ENCODE peak calls at places on chromosomes 1 and 21, in seven cellular contexts. M is PC-9, G is GM23248, O is hepatocyte, T is OCI-LY7, F is Karpas-422, N is PC-3. Z is an unnamed sample.

GRCh38 chr1:209751627-209752231 is 4.1 kb upstream of the TRAF3IP3 start:
- DNase-seq in M (no peak), G (no peak), O (no peak), T (no peak), F (no peak), N (no peak), Z (peak; percentile 67)

GRCh38 chr1:179094826-179095225 is 13.0 kb downstream of the TOR3A start:
- DNase-seq in M (no peak), G (no peak), O (no peak), T (no peak), F (no peak), N (no peak), Z (no peak)

GRCh38 chr1:160032165-160032827 is 506 bp upstream of the PIGM start:
- DNase-seq in M (peak; percentile 7), G (peak; percentile 38), O (no peak), T (peak; percentile 11), F (peak; percentile 56), N (peak; percentile 42), Z (no peak)

GRCh38 chr1:160358073-160358472 is 8.8 kb upstream of the NHLH1 start:
- DNase-seq in M (no peak), G (no peak), O (no peak), T (no peak), F (no peak), N (no peak), Z (no peak)

GRCh38 chr1:170494369-170494768 is 37.6 kb upstream of the GORAB start:
- DNase-seq in M (no peak), G (no peak), O (no peak), T (no peak), F (no peak), N (no peak), Z (no peak)

GRCh38 chr1:59214764-59215208 is 82.1 kb upstream of the FGGY start:
- DNase-seq in M (no peak), G (no peak), O (peak; percentile 64), T (no peak), F (no peak), N (peak; percentile 36), Z (no peak)

GRCh38 chr1:180548686-180549326 is 10.0 kb upstream of the OVAAL start:
- DNase-seq in M (no peak), G (no peak), O (no peak), T (no peak), F (no peak), N (no peak), Z (no peak)

GRCh38 chr1:242129103-242129502 is 130.2 kb upstream of the MAP1LC3C start:
- DNase-seq in M (no peak), G (peak; percentile 23), O (peak; percentile 43), T (peak; percentile 2), F (peak; percentile 87), N (peak; percentile 83), Z (peak; percentile 31)

GRCh38 chr1:110119843-110120242 is 7.6 kb downstream of the UBL4B start:
- DNase-seq in M (no peak), G (peak; percentile 18), O (no peak), T (no peak), F (no peak), N (no peak), Z (no peak)

GRCh38 chr1:4129693-4130092 is 229.6 kb upstream of the C1orf174 start:
- DNase-seq in M (no peak), G (no peak), O (no peak), T (no peak), F (no peak), N (no peak), Z (no peak)

GRCh38 chr1:13699510-13699909 is 478 bp upstream of the PRDM2 start:
- DNase-seq in M (no peak), G (peak; percentile 37), O (no peak), T (no peak), F (no peak), N (peak; percentile 17), Z (no peak)

GRCh38 chr21:46146856-46147255 is 8.5 kb downstream of the FTCD start:
- DNase-seq in M (no peak), G (no peak), O (no peak), T (no peak), F (no peak), N (no peak), Z (no peak)

GRCh38 chr1:63454269-63454668 is 68.8 kb downstream of the ITGB3BP start:
- DNase-seq in M (no peak), G (peak; percentile 39), O (peak; percentile 21), T (no peak), F (peak; percentile 55), N (peak; percentile 36), Z (no peak)

GRCh38 chr1:52263153-52263910 is 102.7 kb downstream of the CC2D1B start:
- DNase-seq in M (no peak), G (no peak), O (no peak), T (no peak), F (no peak), N (no peak), Z (no peak)

GRCh38 chr1:240687820-240688219 is 75.9 kb upstream of the GREM2 start:
- DNase-seq in M (no peak), G (no peak), O (no peak), T (peak; percentile 57), F (peak; percentile 66), N (peak; percentile 85), Z (peak; percentile 92)

GRCh38 chr1:19696820-19697219 is 32.1 kb downstream of the HTR6 start:
- DNase-seq in M (no peak), G (no peak), O (no peak), T (no peak), F (no peak), N (no peak), Z (no peak)

GRCh38 chr21:36994501-36995189 is 11.9 kb upstream of the RIPPLY3 start:
- DNase-seq in M (no peak), G (peak; percentile 41), O (peak; percentile 48), T (no peak), F (no peak), N (no peak), Z (no peak)

GRCh38 chr1:78143673-78144072 is 97.9 kb downstream of the GIPC2 start:
- DNase-seq in M (no peak), G (no peak), O (no peak), T (no peak), F (no peak), N (peak; percentile 22), Z (no peak)

GRCh38 chr1:78143152-78143551 is 97.4 kb downstream of the GIPC2 start:
- DNase-seq in M (no peak), G (peak; percentile 5), O (no peak), T (peak; percentile 10), F (no peak), N (no peak), Z (peak; percentile 55)

GRCh38 chr1:78146137-78146822 is 100.5 kb downstream of the GIPC2 start:
- DNase-seq in M (no peak), G (peak; percentile 39), O (no peak), T (no peak), F (no peak), N (no peak), Z (no peak)

GRCh38 chr1:78147031-78147430 is 101.3 kb downstream of the GIPC2 start:
- DNase-seq in M (no peak), G (no peak), O (no peak), T (no peak), F (no peak), N (no peak), Z (no peak)

DNA sequence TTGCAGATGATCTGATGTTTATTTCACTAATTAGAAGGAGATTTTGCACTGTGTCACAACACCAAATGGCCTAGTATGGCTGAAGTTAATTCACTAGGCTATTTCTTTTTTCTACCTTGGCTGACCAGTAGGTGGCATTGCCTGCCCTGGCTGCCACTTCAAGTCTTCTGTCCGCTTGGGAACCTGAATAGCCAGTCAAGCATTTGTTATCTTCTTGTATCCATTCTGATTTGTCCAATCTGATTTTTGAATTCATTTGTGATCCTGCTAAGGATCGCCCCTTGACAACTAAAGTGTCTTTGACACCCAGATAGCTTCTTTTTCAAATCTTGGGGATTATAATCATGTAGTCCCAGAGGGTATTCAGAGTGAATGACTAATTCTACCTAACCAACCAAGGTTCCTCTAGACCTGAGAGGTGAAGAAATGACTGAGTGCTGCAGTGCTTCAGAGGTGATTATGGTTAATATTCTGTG is 99.4 kb downstream of the GIPC2 start:
- DNase-seq in M (peak; percentile 35), G (peak; percentile 85), O (peak; percentile 80), T (peak; percentile 48), F (peak; percentile 81), N (peak; percentile 85), Z (peak; percentile 86)
- H3K9me2 ChIP-seq in M (no peaks in the 10 kb centered on the region), G (no peaks in the 10 kb centered on the region), O (no peaks in the 10 kb centered on the region), T (no peaks in the 10 kb centered on the region), F (no peaks in the 10 kb centered on the region), N (no peaks in the 10 kb centered on the region), Z (no peaks in the 10 kb centered on the region)

DNA sequence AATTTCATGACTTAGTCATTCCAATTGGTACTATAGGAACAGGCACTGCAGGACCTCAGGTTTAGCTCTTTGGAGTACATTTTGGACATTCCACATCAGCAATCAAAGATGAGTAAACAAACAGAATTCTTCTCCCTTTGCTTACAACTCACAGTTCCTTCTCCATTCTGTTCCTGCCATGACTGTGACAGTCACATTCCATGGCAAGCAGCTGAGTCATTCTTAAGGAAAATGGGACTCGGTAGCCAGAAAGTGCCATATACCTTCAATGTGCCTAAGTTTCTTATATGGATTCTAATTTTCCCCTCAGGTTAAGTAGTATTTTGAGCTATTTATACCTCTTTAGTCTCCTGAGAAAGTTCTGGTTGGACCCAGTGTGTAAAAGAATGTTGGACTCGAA is 25.6 kb downstream of the CRCT1 start:
- DNase-seq in M (no peak), G (no peak), O (no peak), T (no peak), F (no peak), N (no peak), Z (no peak)
- H3K9me2 ChIP-seq in M (no peaks in the 10 kb centered on the region), G (no peaks in the 10 kb centered on the region), O (no peaks in the 10 kb centered on the region), T (no peaks in the 10 kb centered on the region), F (no peaks in the 10 kb centered on the region), N (no peaks in the 10 kb centered on the region), Z (no peaks in the 10 kb centered on the region)

GRCh38 chr1:114043046-114043445 is 63.8 kb downstream of the OLFML3 start:
- DNase-seq in M (no peak), G (no peak), O (no peak), T (no peak), F (no peak), N (no peak), Z (no peak)
- H3K9me2 ChIP-seq in M (no peaks in the 10 kb centered on the region), G (no peaks in the 10 kb centered on the region), O (no peaks in the 10 kb centered on the region), T (no peaks in the 10 kb centered on the region), F (no peaks in the 10 kb centered on the region), N (no peaks in the 10 kb centered on the region), Z (no peaks in the 10 kb centered on the region)

GRCh38 chr1:118101989-118102388 is 83.0 kb downstream of the SPAG17 start:
- DNase-seq in M (no peak), G (peak; percentile 40), O (no peak), T (no peak), F (no peak), N (no peak), Z (no peak)
- H3K9me2 ChIP-seq in M (no peaks in the 10 kb centered on the region), G (no peaks in the 10 kb centered on the region), O (no peaks in the 10 kb centered on the region), T (no peaks in the 10 kb centered on the region), F (no peaks in the 10 kb centered on the region), N (no peaks in the 10 kb centered on the region), Z (no peaks in the 10 kb centered on the region)